ENCODE peak calls at places on chromosomes 3 and 15, in six cellular contexts. C is GM04504, I is AG08396, M is caudate nucleus, V is astrocyte, Q is Daoy. H is an unnamed sample.

GRCh38 chr3:30864836-30865235 is 29.6 kb downstream of the GADL1 start:
- DNase-seq in C (no peak), I (no peak), M (no peak), V (peak; percentile 51), Q (no peak), H (no peak)

GRCh38 chr15:48823237-48823636 is 12.4 kb upstream of the CEP152 start:
- DNase-seq in C (no peak), I (peak; percentile 19), M (no peak), V (peak; percentile 41), Q (peak; percentile 7), H (no peak)

GRCh38 chr15:32652178-32652577 is 10.7 kb downstream of the SCG5 start:
- DNase-seq in C (no peak), I (no peak), M (no peak), V (no peak), Q (no peak), H (no peak)

GRCh38 chr15:69060744-69061143 is 46.2 kb downstream of the NOX5 start:
- DNase-seq in C (no peak), I (no peak), M (no peak), V (no peak), Q (no peak), H (no peak)

GRCh38 chr3:55406666-55407425 is 80.3 kb downstream of the WNT5A start:
- DNase-seq in C (no peak), I (no peak), M (no peak), V (peak; percentile 60), Q (peak; percentile 41), H (no peak)

GRCh38 chr3:70277304-70277703 is 35.1 kb downstream of the MDFIC2 start:
- DNase-seq in C (no peak), I (no peak), M (no peak), V (no peak), Q (no peak), H (no peak)

GRCh38 chr15:61364871-61365270 is 135.8 kb upstream of the RORA start:
- DNase-seq in C (no peak), I (no peak), M (no peak), V (no peak), Q (no peak), H (no peak)

GRCh38 chr3:37536033-37536432 is 325.6 kb upstream of the CTDSPL start:
- DNase-seq in C (no peak), I (no peak), M (no peak), V (no peak), Q (no peak), H (no peak)

GRCh38 chr3:125141596-125142417 is 70.7 kb downstream of the SLC12A8 start:
- DNase-seq in C (no peak), I (peak; percentile 35), M (no peak), V (no peak), Q (no peak), H (no peak)

GRCh38 chr15:66770518-66771350 is 68.7 kb downstream of the SMAD6 start:
- DNase-seq in C (no peak), I (no peak), M (no peak), V (no peak), Q (no peak), H (no peak)

GRCh38 chr3:52829906-52830463 is 487 bp downstream of the ITIH4 start:
- DNase-seq in C (no peak), I (no peak), M (no peak), V (no peak), Q (no peak), H (no peak)

GRCh38 chr3:70999730-71000129 is 583.8 kb downstream of the FOXP1 start:
- DNase-seq in C (peak; percentile 38), I (peak; percentile 41), M (no peak), V (peak; percentile 76), Q (peak; percentile 57), H (no peak)

GRCh38 chr3:129061888-129062834 is 1.6 kb downstream of the GP9 start:
- DNase-seq in C (no peak), I (no peak), M (no peak), V (no peak), Q (no peak), H (no peak)

GRCh38 chr3:24507776-24508422 is 13.2 kb upstream of the THRB start:
- DNase-seq in C (no peak), I (no peak), M (no peak), V (no peak), Q (no peak), H (no peak)

GRCh38 chr15:55218068-55218467 is 21.3 kb upstream of the RSL24D1 start:
- DNase-seq in C (no peak), I (no peak), M (no peak), V (no peak), Q (no peak), H (no peak)

GRCh38 chr15:82999905-83000671 is 11.4 kb downstream of the C15orf40 start:
- DNase-seq in C (peak; percentile 28), I (peak; percentile 69), M (no peak), V (peak; percentile 44), Q (peak; percentile 51), H (no peak)

GRCh38 chr15:56524915-56525314 is 60.0 kb upstream of the MNS1 start:
- DNase-seq in C (peak; percentile 8), I (peak; percentile 36), M (no peak), V (peak; percentile 64), Q (peak; percentile 53), H (no peak)

GRCh38 chr3:126525091-126525852 is 1.3 kb downstream of the CHST13 start:
- DNase-seq in C (no peak), I (no peak), M (no peak), V (no peak), Q (no peak), H (peak; percentile 18)

GRCh38 chr3:97952872-97953271 is 19.4 kb downstream of the RIOX2 start:
- DNase-seq in C (no peak), I (no peak), M (no peak), V (no peak), Q (no peak), H (no peak)

GRCh38 chr3:192864943-192865342 is 52.7 kb downstream of the MB21D2 start:
- DNase-seq in C (no peak), I (no peak), M (no peak), V (no peak), Q (no peak), H (no peak)

GRCh38 chr3:105647047-105647446 is 221.8 kb downstream of the CBLB start:
- DNase-seq in C (peak; percentile 69), I (peak; percentile 11), M (no peak), V (peak; percentile 93), Q (peak; percentile 92), H (no peak)

GRCh38 chr3:195897853-195898415 is 10.4 kb downstream of the TNK2 start:
- DNase-seq in C (no peak), I (no peak), M (no peak), V (no peak), Q (no peak), H (no peak)

GRCh38 chr3:66552846-66553245 is 52.0 kb upstream of the LRIG1 start:
- DNase-seq in C (no peak), I (no peak), M (no peak), V (no peak), Q (no peak), H (no peak)

GRCh38 chr3:197490098-197490497 is 65.7 kb downstream of the BDH1 start:
- DNase-seq in C (no peak), I (peak; percentile 53), M (no peak), V (peak; percentile 86), Q (peak; percentile 87), H (no peak)

GRCh38 chr3:11553436-11554235 is 90.1 kb downstream of the VGLL4 start:
- DNase-seq in C (no peak), I (peak; percentile 29), M (no peak), V (no peak), Q (no peak), H (no peak)

GRCh38 chr3:65713016-65713415 is 325.7 kb downstream of the MAGI1 start:
- DNase-seq in C (peak; percentile 82), I (peak; percentile 76), M (no peak), V (peak; percentile 80), Q (peak; percentile 11), H (peak; percentile 48)

GRCh38 chr3:183328164-183328563 is 75.1 kb downstream of the B3GNT5 start:
- DNase-seq in C (no peak), I (no peak), M (no peak), V (peak; percentile 16), Q (peak; percentile 15), H (no peak)

GRCh38 chr3:124297062-124297980 is 305.4 kb upstream of the ROPN1 start:
- DNase-seq in C (no peak), I (no peak), M (no peak), V (no peak), Q (peak; percentile 50), H (no peak)

GRCh38 chr3:95037097-95037496 is 974.2 kb downstream of the NSUN3 start:
- DNase-seq in C (no peak), I (no peak), M (no peak), V (no peak), Q (no peak), H (no peak)

GRCh38 chr3:62884041-62884870 is 9.0 kb upstream of the CADPS start:
- DNase-seq in C (no peak), I (no peak), M (no peak), V (no peak), Q (no peak), H (no peak)

GRCh38 chr15:77027697-77028450 is 32.9 kb downstream of the PSTPIP1 start:
- DNase-seq in C (no peak), I (no peak), M (no peak), V (no peak), Q (no peak), H (no peak)

H was measured in dorsolateral prefrontal cortex.